ENCODE peak calls at places on chromosomes 6 and 20, in six cellular contexts. W, Z, F, H, V and S are unnamed samples.

GRCh38 chr6:16741112-16742016 is 19.9 kb downstream of the ATXN1 start:
- DNase-seq in H (no peak), V (no peak), W (no peak), F (peak), Z (no peak), S (no peak)

GRCh38 chr6:138272543-138273305 is 54.4 kb upstream of the PBOV1 start:
- DNase-seq in F (no peak), V (no peak), W (no peak), H (no peak), Z (no peak), S (no peak)

GRCh38 chr6:97316982-97317381 is 34.0 kb upstream of the MMS22L start:
- DNase-seq in Z (no peak), V (no peak), W (no peak), F (no peak), H (no peak), S (no peak)

GRCh38 chr20:50446351-50447101 is 63.7 kb upstream of the PTPN1 start:
- DNase-seq in H (no peak), V (no peak), W (no peak), Z (no peak), F (no peak), S (peak)

GRCh38 chr6:42020967-42021366 is 29.4 kb upstream of the TAF8 start:
- DNase-seq in Z (no peak), V (no peak), W (no peak), F (no peak), H (no peak), S (no peak)

GRCh38 chr20:6014017-6014416 is 39.8 kb downstream of the LRRN4 start:
- DNase-seq in H (no peak), V (no peak), Z (no peak), F (no peak), W (no peak), S (no peak)

GRCh38 chr6:159981171-159981571 is 12.3 kb downstream of the IGF2R start:
- DNase-seq in Z (no peak), V (no peak), H (no peak), F (no peak), W (no peak), S (no peak)

GRCh38 chr6:21931641-21932335 is 338.2 kb downstream of the SOX4 start:
- DNase-seq in W (no peak), Z (no peak), V (no peak), H (no peak), F (peak), S (no peak)

GRCh38 chr6:35973670-35974222 is 50.7 kb downstream of the SLC26A8 start:
- DNase-seq in V (no peak), H (no peak), F (no peak), Z (peak), W (no peak), S (no peak)

GRCh38 chr6:37236921-37237320 is 20.7 kb upstream of the TBC1D22B start:
- DNase-seq in W (no peak), Z (no peak), V (no peak), H (no peak), F (no peak), S (no peak)

GRCh38 chr6:48074368-48074767 is 36.6 kb downstream of the PTCHD4 start:
- DNase-seq in F (no peak), V (no peak), W (no peak), Z (no peak), H (no peak), S (no peak)

GRCh38 chr6:44278316-44278715 is 8.1 kb downstream of the TMEM151B start:
- DNase-seq in F (no peak), H (no peak), W (no peak), V (no peak), Z (no peak), S (no peak)

GRCh38 chr6:142357879-142358278 is 56.1 kb downstream of the ADGRG6 start:
- DNase-seq in W (no peak), H (no peak), F (no peak), V (no peak), Z (no peak), S (no peak)

GRCh38 chr20:45470939-45471338 is 1.4 kb downstream of the WFDC2 start:
- DNase-seq in H (no peak), V (no peak), W (no peak), F (peak), Z (no peak), S (no peak)

GRCh38 chr20:24160563-24161355 is 172.2 kb upstream of the GGTLC1 start:
- DNase-seq in H (no peak), Z (no peak), F (peak), V (peak), W (peak), S (no peak)

GRCh38 chr6:108673602-108674001 is 112.9 kb downstream of the FOXO3 start:
- DNase-seq in H (no peak), W (no peak), F (no peak), V (no peak), Z (no peak), S (no peak)

GRCh38 chr6:44381739-44382138 is 5.8 kb upstream of the CDC5L start:
- DNase-seq in W (no peak), Z (no peak), V (no peak), H (no peak), F (no peak), S (peak)

GRCh38 chr20:61597996-61598395 is 345.9 kb downstream of the CDH4 start:
- DNase-seq in W (no peak), F (no peak), Z (no peak), V (no peak), H (no peak), S (no peak)

GRCh38 chr6:44439270-44440045 is 52.0 kb downstream of the CDC5L start:
- DNase-seq in V (no peak), H (no peak), F (peak), W (no peak), Z (no peak), S (no peak)

GRCh38 chr20:47681977-47682812 is 103.1 kb downstream of the SULF2 start:
- DNase-seq in V (no peak), W (no peak), H (no peak), F (peak), Z (no peak), S (no peak)